ENCODE peak calls at places on chromosome 12, in five cellular contexts. One of them, this sample, is unnamed.

GRCh38 chr12:5191803-5192538 is 148.3 kb downstream of the KCNA5 start:
- DNase-seq in iris pigment epithelial cell: no peak
- DNase-seq in C1 segment of cervical spinal cord: no peak
- DNase-seq in posterior cingulate gyrus: no peak
- DNase-seq in nucleus accumbens: no peak
- DNase-seq in this sample: no peak

GRCh38 chr12:130163461-130164215 is 1.4 kb downstream of the FZD10 start:
- DNase-seq in iris pigment epithelial cell: no peak
- DNase-seq in C1 segment of cervical spinal cord: no peak
- DNase-seq in posterior cingulate gyrus: no peak
- DNase-seq in nucleus accumbens: no peak
- DNase-seq in this sample: no peak

GRCh38 chr12:89789862-89790261 is 81.2 kb upstream of the ATP2B1 start:
- DNase-seq in iris pigment epithelial cell: peak
- DNase-seq in C1 segment of cervical spinal cord: no peak
- DNase-seq in posterior cingulate gyrus: no peak
- DNase-seq in nucleus accumbens: no peak
- DNase-seq in this sample: no peak

GRCh38 chr12:68959457-68960161 is 26.6 kb upstream of the CPM start:
- DNase-seq in iris pigment epithelial cell: no peak
- DNase-seq in C1 segment of cervical spinal cord: no peak
- DNase-seq in posterior cingulate gyrus: no peak
- DNase-seq in nucleus accumbens: no peak
- DNase-seq in this sample: no peak

GRCh38 chr12:113860950-113861349 is 105.2 kb downstream of the RBM19 start:
- DNase-seq in iris pigment epithelial cell: peak
- DNase-seq in C1 segment of cervical spinal cord: no peak
- DNase-seq in posterior cingulate gyrus: no peak
- DNase-seq in nucleus accumbens: no peak
- DNase-seq in this sample: no peak

GRCh38 chr12:12127304-12127703 is 56.6 kb downstream of the BCL2L14 start:
- DNase-seq in iris pigment epithelial cell: no peak
- DNase-seq in C1 segment of cervical spinal cord: no peak
- DNase-seq in posterior cingulate gyrus: no peak
- DNase-seq in nucleus accumbens: no peak
- DNase-seq in this sample: no peak

GRCh38 chr12:68632486-68632885 is 21.8 kb downstream of the RAP1B start:
- DNase-seq in iris pigment epithelial cell: no peak
- DNase-seq in C1 segment of cervical spinal cord: no peak
- DNase-seq in posterior cingulate gyrus: no peak
- DNase-seq in nucleus accumbens: no peak
- DNase-seq in this sample: no peak

GRCh38 chr12:9757433-9758025 is 3.2 kb downstream of the CD69 start:
- DNase-seq in iris pigment epithelial cell: no peak
- DNase-seq in C1 segment of cervical spinal cord: no peak
- DNase-seq in posterior cingulate gyrus: no peak
- DNase-seq in nucleus accumbens: no peak
- DNase-seq in this sample: no peak

GRCh38 chr12:89825591-89826449 is 117.2 kb upstream of the ATP2B1 start:
- DNase-seq in iris pigment epithelial cell: peak
- DNase-seq in C1 segment of cervical spinal cord: no peak
- DNase-seq in posterior cingulate gyrus: no peak
- DNase-seq in nucleus accumbens: no peak
- DNase-seq in this sample: no peak

GRCh38 chr12:45490232-45490881 is 239.1 kb upstream of the ARID2 start:
- DNase-seq in iris pigment epithelial cell: no peak
- DNase-seq in C1 segment of cervical spinal cord: no peak
- DNase-seq in posterior cingulate gyrus: no peak
- DNase-seq in nucleus accumbens: no peak
- DNase-seq in this sample: no peak

GRCh38 chr12:51773145-51773869 is 75.2 kb downstream of the FIGNL2 start:
- DNase-seq in iris pigment epithelial cell: peak
- DNase-seq in C1 segment of cervical spinal cord: no peak
- DNase-seq in posterior cingulate gyrus: no peak
- DNase-seq in nucleus accumbens: no peak
- DNase-seq in this sample: no peak

GRCh38 chr12:29066061-29066588 is 83.0 kb upstream of the FAR2 start:
- DNase-seq in iris pigment epithelial cell: peak
- DNase-seq in C1 segment of cervical spinal cord: no peak
- DNase-seq in posterior cingulate gyrus: peak
- DNase-seq in nucleus accumbens: peak
- DNase-seq in this sample: peak

GRCh38 chr12:90627180-90627896 is 327.6 kb downstream of the CCER1 start:
- DNase-seq in iris pigment epithelial cell: peak
- DNase-seq in C1 segment of cervical spinal cord: no peak
- DNase-seq in posterior cingulate gyrus: no peak
- DNase-seq in nucleus accumbens: no peak
- DNase-seq in this sample: no peak

GRCh38 chr12:92543359-92543758 is 159.4 kb upstream of the PLEKHG7 start:
- DNase-seq in iris pigment epithelial cell: no peak
- DNase-seq in C1 segment of cervical spinal cord: no peak
- DNase-seq in posterior cingulate gyrus: no peak
- DNase-seq in nucleus accumbens: no peak
- DNase-seq in this sample: no peak

GRCh38 chr12:94126067-94126466 is 22.3 kb upstream of the PLXNC1 start:
- DNase-seq in iris pigment epithelial cell: no peak
- DNase-seq in C1 segment of cervical spinal cord: no peak
- DNase-seq in posterior cingulate gyrus: no peak
- DNase-seq in nucleus accumbens: no peak
- DNase-seq in this sample: no peak

GRCh38 chr12:124753230-124753595 is 110.5 kb downstream of the SCARB1 start:
- DNase-seq in iris pigment epithelial cell: no peak
- DNase-seq in C1 segment of cervical spinal cord: no peak
- DNase-seq in posterior cingulate gyrus: no peak
- DNase-seq in nucleus accumbens: no peak
- DNase-seq in this sample: no peak

GRCh38 chr12:74890237-74890599 is 319.4 kb downstream of the KCNC2 start:
- DNase-seq in iris pigment epithelial cell: peak
- DNase-seq in C1 segment of cervical spinal cord: no peak
- DNase-seq in posterior cingulate gyrus: no peak
- DNase-seq in nucleus accumbens: peak
- DNase-seq in this sample: no peak

GRCh38 chr12:459430-460258 is at the start of gene B4GALNT3:
- DNase-seq in iris pigment epithelial cell: peak
- DNase-seq in C1 segment of cervical spinal cord: no peak
- DNase-seq in posterior cingulate gyrus: peak
- DNase-seq in nucleus accumbens: peak
- DNase-seq in this sample: no peak

GRCh38 chr12:82756303-82756702 is 69.6 kb downstream of the TMTC2 start:
- DNase-seq in iris pigment epithelial cell: no peak
- DNase-seq in C1 segment of cervical spinal cord: no peak
- DNase-seq in posterior cingulate gyrus: no peak
- DNase-seq in nucleus accumbens: no peak
- DNase-seq in this sample: no peak